ENCODE peak calls at places on chromosome 13, in six cellular contexts. K, W, V, E, I and N are unnamed samples.

GRCh38 chr13:101065314-101065713 is 351.0 kb downstream of the NALCN start:
- DNase-seq in I (no peak), K (no peak), V (no peak), E (no peak), W (no peak), N (peak)

GRCh38 chr13:66425741-66426140 is 804.4 kb downstream of the PCDH9 start:
- DNase-seq in I (no peak), W (no peak), K (peak), E (no peak), V (no peak), N (peak)

GRCh38 chr13:99655351-99656091 is 154.2 kb downstream of the TM9SF2 start:
- DNase-seq in I (peak), W (no peak), E (no peak), V (no peak), K (peak), N (peak)

GRCh38 chr13:40464349-40464748 is 202.1 kb downstream of the FOXO1 start:
- DNase-seq in V (no peak), E (no peak), I (no peak), K (no peak), W (no peak), N (no peak)

GRCh38 chr13:80666782-80667537 is 326.0 kb upstream of the SPRY2 start:
- DNase-seq in I (no peak), W (no peak), E (no peak), K (no peak), V (no peak), N (no peak)

GRCh38 chr13:33353210-33353609 is 67.7 kb upstream of the STARD13 start:
- DNase-seq in E (peak), K (no peak), I (peak), V (peak), W (no peak), N (no peak)

GRCh38 chr13:36999054-36999927 is at the start of gene ALG5:
- DNase-seq in E (peak), V (peak), K (peak), I (peak), W (peak), N (peak)

GRCh38 chr13:99311748-99312492 is 4.7 kb upstream of the GPR183 start:
- DNase-seq in W (no peak), K (no peak), I (no peak), V (no peak), E (no peak), N (no peak)

DNA sequence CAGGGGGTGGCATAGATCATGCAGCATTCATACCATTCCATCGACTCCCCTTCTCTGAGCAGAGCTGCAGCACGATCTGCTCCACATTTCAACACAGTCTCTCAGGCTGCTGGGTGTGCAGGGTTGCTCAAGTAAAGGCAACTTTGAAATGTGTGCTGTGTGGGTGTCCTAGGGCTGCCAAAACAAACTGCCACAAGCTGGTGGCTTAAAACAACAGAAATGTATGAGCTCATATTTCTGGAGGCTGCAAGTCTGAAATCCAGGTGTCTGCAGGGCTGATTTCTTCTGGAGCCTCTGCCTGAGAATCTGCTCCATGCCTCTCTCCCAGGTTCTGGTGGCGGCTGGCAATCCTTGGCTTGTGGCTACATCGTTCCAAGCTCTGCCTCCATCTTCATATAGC is 63.7 kb upstream of the WDFY2 start:
- DNase-seq in W (no peak), E (peak), K (peak), I (no peak), V (no peak), N (peak)
- H3K4me3 ChIP-seq in W (no peak), E (no peak), K (no peak), I (no peak), V (no peak), N (no peak)

GRCh38 chr13:29579094-29579493 is 16.4 kb downstream of the SLC7A1 start:
- DNase-seq in E (no peak), V (no peak), I (no peak), W (no peak), K (no peak), N (no peak)

GRCh38 chr13:29587645-29588044 is 7.8 kb downstream of the SLC7A1 start:
- DNase-seq in W (no peak), I (no peak), V (no peak), K (peak), E (no peak), N (no peak)

GRCh38 chr13:29582171-29582570 is 13.3 kb downstream of the SLC7A1 start:
- DNase-seq in W (no peak), I (peak), K (no peak), E (no peak), V (peak), N (no peak)

GRCh38 chr13:29581666-29582065 is 13.8 kb downstream of the SLC7A1 start:
- DNase-seq in I (no peak), E (no peak), V (no peak), K (no peak), W (no peak), N (no peak)

GRCh38 chr13:29583073-29583785 is 12.3 kb downstream of the SLC7A1 start:
- DNase-seq in V (no peak), K (peak), I (no peak), E (no peak), W (no peak), N (peak)
- H3K4me3 ChIP-seq in V (no peak), K (no peak), I (no peak), E (no peak), W (no peak), N (no peak)

GRCh38 chr13:30905932-30906383 is at the start of gene MEDAG:
- DNase-seq in I (peak), K (peak), V (peak), E (no peak), W (no peak), N (peak)
- H3K4me3 ChIP-seq in I (peak), K (no peak), V (peak), E (peak), W (no peak), N (peak)

DNA sequence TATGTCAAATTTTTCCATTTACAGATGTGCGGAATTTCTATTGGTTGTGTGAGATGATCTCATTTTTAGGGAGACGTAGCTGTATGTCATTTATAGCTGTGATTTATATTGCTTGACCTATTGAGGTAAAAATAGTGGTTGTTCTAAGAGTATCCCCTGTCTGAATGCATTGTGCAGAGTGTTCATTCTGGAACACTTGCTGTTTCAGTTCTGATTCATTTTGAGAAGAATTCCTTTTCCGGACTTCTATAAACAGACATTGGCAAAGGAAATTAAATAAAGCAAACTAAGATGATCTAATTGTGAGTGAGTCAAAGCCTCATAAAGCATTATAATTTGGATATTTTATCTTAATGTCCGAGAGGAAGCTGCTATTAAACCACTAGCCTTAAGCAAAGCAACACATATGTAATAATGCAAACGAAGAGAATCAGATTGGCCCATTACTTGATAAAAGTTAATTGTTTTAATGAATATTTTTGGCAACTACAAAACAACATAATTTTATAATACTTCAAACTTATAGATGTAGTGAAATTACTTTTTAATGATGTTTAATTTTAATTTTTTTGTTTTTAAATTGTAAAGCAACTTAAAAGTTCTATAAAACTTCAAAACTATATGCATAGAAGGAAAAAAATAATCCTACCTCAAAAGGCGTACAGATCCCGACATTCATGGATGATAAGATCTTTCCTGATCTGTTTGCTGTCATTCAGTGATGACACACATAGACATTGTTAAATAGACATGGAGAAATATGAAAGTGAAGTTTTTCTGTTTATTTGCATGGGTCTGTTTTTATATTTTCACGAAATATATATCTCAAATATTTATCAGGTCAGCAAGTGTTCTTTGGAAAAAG is 942.6 kb upstream of the SLC10A2 start:
- DNase-seq in K (peak), V (no peak), I (no peak), W (no peak), E (no peak), N (peak)
- H3K4me3 ChIP-seq in K (no peak), V (no peak), I (no peak), W (no peak), E (no peak), N (no peak)

DNA sequence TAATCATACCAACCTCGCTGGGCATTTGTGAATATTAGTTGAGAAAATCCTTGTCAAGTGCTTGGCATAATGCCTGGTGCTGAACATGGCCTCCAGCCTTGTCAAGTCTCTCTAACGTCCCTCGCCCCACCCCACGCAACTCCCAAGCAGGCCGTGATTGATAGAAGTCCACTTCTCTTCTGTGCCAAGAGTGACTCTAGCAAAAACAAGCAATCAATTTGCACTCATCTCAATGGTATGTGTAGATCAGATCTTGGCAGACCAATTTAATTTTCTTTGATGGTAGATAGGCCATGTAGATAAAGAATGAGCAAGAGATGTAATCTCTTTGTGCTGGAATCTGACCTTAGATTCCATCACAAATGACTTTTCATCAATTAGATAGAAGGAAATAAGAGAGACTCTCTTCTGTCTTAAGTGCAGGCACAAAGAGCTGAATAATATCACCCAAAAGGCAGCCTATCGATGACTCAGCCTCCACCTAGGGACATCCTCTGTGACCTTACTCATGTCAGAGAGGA is 31.0 kb upstream of the KATNAL1 start:
- DNase-seq in V (no peak), I (peak), K (peak), W (no peak), E (no peak), N (no peak)
- H3K4me3 ChIP-seq in V (no peak), I (no peak), K (no peak), W (no peak), E (no peak), N (no peak)

GRCh38 chr13:47908200-47908902 is 92.7 kb downstream of the SUCLA2 start:
- DNase-seq in I (no peak), V (no peak), K (peak), W (no peak), E (no peak), N (peak)

GRCh38 chr13:47901451-47901850 is 99.6 kb downstream of the SUCLA2 start:
- DNase-seq in W (no peak), I (no peak), K (peak), E (no peak), V (no peak), N (peak)

GRCh38 chr13:47904239-47904638 is 96.8 kb downstream of the SUCLA2 start:
- DNase-seq in W (no peak), K (no peak), V (no peak), I (no peak), E (peak), N (no peak)

GRCh38 chr13:47904891-47905290 is 96.2 kb downstream of the SUCLA2 start:
- DNase-seq in V (no peak), E (no peak), W (no peak), I (no peak), K (no peak), N (no peak)

GRCh38 chr13:47903836-47904235 is 97.2 kb downstream of the SUCLA2 start:
- DNase-seq in K (peak), V (no peak), W (no peak), E (no peak), I (no peak), N (peak)
- H3K4me3 ChIP-seq in K (peak), V (peak), W (no peak), E (peak), I (peak), N (no peak)